ENCODE peak calls at places on chromosome 10, in seven cellular contexts. R is endothelial cell of umbilical vein, Q is psoas muscle, S is HL-60, F is AG09309, Y is brain microvascular endothelial cell, O is astrocyte. A is an unnamed sample.

GRCh38 chr10:32938554-32939061 is 19.4 kb downstream of the ITGB1 start:
- DNase-seq in R (no peak), Q (peak; percentile 61), S (no peak), F (no peak), Y (no peak), O (no peak), A (no peak)

GRCh38 chr10:37226524-37226923 is 101.1 kb downstream of the ANKRD30A start:
- DNase-seq in R (no peak), Q (no peak), S (no peak), F (no peak), Y (no peak), O (no peak), A (no peak)

GRCh38 chr10:60359066-60359465 is 30.6 kb downstream of the ANK3 start:
- DNase-seq in R (no peak), Q (no peak), S (no peak), F (no peak), Y (no peak), O (no peak), A (no peak)

GRCh38 chr10:127117125-127117524 is 79.3 kb downstream of the INSYN2A start:
- DNase-seq in R (peak; percentile 60), Q (no peak), S (no peak), F (no peak), Y (peak; percentile 64), O (peak; percentile 43), A (peak; percentile 14)

GRCh38 chr10:33006342-33006887 is 48.4 kb upstream of the ITGB1 start:
- DNase-seq in R (no peak), Q (no peak), S (no peak), F (no peak), Y (no peak), O (no peak), A (no peak)

GRCh38 chr10:115092555-115093285 is 445 bp upstream of the ATRNL1 start:
- DNase-seq in R (peak; percentile 22), Q (peak; percentile 50), S (no peak), F (peak; percentile 5), Y (peak; percentile 51), O (peak; percentile 18), A (no peak)

GRCh38 chr10:88062385-88062784 is 199.0 kb downstream of the PTEN start:
- DNase-seq in R (no peak), Q (no peak), S (no peak), F (no peak), Y (no peak), O (no peak), A (no peak)

GRCh38 chr10:75243426-75243825 is 7.7 kb upstream of the COMTD1 start:
- DNase-seq in R (no peak), Q (no peak), S (no peak), F (no peak), Y (no peak), O (no peak), A (no peak)

GRCh38 chr10:92810934-92811532 is 37.3 kb upstream of the EXOC6 start:
- DNase-seq in R (no peak), Q (no peak), S (no peak), F (no peak), Y (no peak), O (no peak), A (no peak)

GRCh38 chr10:71966046-71967004 is 2.1 kb downstream of the CHST3 start:
- DNase-seq in R (no peak), Q (no peak), S (no peak), F (no peak), Y (no peak), O (peak; percentile 60), A (no peak)

GRCh38 chr10:71756441-71757191 is 16.7 kb downstream of the VSIR start:
- DNase-seq in R (no peak), Q (no peak), S (no peak), F (peak; percentile 49), Y (no peak), O (no peak), A (no peak)

GRCh38 chr10:113776553-113776952 is 25.1 kb downstream of the PLEKHS1 start:
- DNase-seq in R (no peak), Q (no peak), S (no peak), F (no peak), Y (no peak), O (no peak), A (no peak)

GRCh38 chr10:116765549-116766162 is 23.3 kb upstream of the HSPA12A start:
- DNase-seq in R (peak; percentile 8), Q (no peak), S (no peak), F (no peak), Y (no peak), O (no peak), A (no peak)

GRCh38 chr10:3622427-3622826 is 162.6 kb downstream of the KLF6 start:
- DNase-seq in R (no peak), Q (no peak), S (no peak), F (no peak), Y (no peak), O (no peak), A (no peak)

GRCh38 chr10:98019784-98020183 is 10.6 kb downstream of the CRTAC1 start:
- DNase-seq in R (no peak), Q (no peak), S (no peak), F (no peak), Y (no peak), O (no peak), A (no peak)

GRCh38 chr10:49608166-49608758 is 1.8 kb upstream of the SLC18A3 start:
- DNase-seq in R (no peak), Q (peak; percentile 22), S (no peak), F (no peak), Y (no peak), O (no peak), A (no peak)

GRCh38 chr10:58435297-58435696 is 50.1 kb downstream of the TFAM start:
- DNase-seq in R (peak; percentile 23), Q (peak; percentile 53), S (no peak), F (peak; percentile 96), Y (peak; percentile 99), O (peak; percentile 100), A (peak; percentile 87)

GRCh38 chr10:29616542-29616941 is 18.2 kb downstream of the SVIL start:
- DNase-seq in R (no peak), Q (no peak), S (no peak), F (no peak), Y (no peak), O (no peak), A (no peak)

GRCh38 chr10:14553434-14553833 is 221.3 kb downstream of the FAM107B start:
- DNase-seq in R (no peak), Q (no peak), S (no peak), F (peak; percentile 37), Y (peak; percentile 59), O (peak; percentile 56), A (no peak)

GRCh38 chr10:75932921-75933320 is 501.5 kb downstream of the LRMDA start:
- DNase-seq in R (no peak), Q (no peak), S (no peak), F (no peak), Y (no peak), O (no peak), A (no peak)

GRCh38 chr10:22386396-22386928 is 41.2 kb downstream of the SPAG6 start:
- DNase-seq in R (no peak), Q (no peak), S (no peak), F (no peak), Y (no peak), O (no peak), A (no peak)

GRCh38 chr10:118704711-118705110 is 50.1 kb downstream of the CACUL1 start:
- DNase-seq in R (no peak), Q (no peak), S (no peak), F (no peak), Y (no peak), O (no peak), A (no peak)

DNA sequence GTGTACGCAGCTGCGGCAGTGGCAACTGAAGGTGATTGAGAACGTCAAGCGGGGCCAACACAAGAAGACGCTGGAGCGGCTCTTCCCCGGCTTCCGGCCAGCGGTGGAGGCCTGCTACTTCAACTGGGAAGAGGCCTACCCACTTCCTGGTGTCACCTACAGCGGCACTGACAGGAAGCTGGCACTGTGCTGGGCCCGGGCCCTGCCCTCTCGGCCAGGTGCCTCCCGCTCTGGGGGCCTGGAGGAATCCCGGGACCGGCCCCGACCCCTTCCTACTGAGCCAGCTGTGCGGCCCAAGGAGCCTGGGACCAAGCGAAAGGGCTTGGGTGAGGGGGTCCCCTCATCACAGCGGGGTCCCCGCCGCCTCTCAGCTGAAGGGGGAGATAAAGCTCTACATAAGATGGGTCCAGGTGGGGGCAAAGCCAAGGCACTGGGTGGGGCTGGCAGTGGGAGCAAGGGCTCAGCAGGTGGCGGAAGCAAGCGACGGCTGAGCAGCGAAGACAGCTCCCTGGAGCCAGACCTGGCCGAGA is 6.5 kb downstream of the ZSWIM8 start:
- DNase-seq in R (no peak), Q (no peak), S (no peak), F (no peak), Y (no peak), O (no peak), A (no peak)
- H3K4me3 ChIP-seq in R (no peak overlapping the region), Q (no peak overlapping the region), S (no peak overlapping the region), F (no peak overlapping the region), Y (no peak overlapping the region), O (no peak overlapping the region), A (no peak overlapping the region)

DNA sequence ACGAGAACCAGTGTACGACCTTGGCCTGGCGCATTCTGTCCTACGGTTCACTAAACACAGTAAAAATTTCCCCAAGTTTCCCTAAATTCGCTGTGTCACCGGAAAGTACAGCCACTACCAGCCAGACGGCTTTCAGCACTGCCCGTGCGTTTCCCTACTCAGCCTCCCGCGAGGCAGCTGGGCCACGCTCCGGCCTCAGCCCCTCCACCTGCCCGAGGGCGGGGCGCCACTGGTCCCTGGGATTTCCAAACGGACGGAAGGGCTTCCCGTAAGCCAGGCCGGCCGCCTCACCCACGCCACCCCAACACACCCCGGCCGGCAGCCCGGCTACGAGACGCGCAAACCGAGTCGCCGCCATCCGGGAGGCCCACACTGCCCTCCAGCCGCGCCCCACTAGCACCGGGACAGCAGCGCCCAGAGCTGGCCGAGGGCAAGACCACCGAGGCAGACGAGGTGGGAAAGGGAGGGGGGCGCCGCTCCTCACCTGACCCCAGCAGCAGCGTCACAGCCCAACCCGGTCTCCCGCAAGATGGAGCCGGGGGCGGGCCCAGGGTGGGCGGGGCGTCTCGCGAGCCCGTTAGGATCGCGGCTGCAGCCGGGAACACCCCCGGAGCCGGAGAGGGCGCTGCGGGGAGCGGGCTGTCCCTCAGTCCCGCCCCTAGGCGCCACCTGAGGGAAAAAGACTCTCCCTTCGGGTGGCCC is at the start of gene ANXA7:
- DNase-seq in R (peak; percentile 88), Q (peak; percentile 96), S (peak; percentile 63), F (peak; percentile 18), Y (peak; percentile 79), O (peak; percentile 63), A (peak; percentile 46)
- TF ChIP-seq CTCF in R (peak; percentile 57), Q (peak; percentile 21), S (no peak), F (no peak), Y (no peak), O (no peak), A (peak; percentile 27)

DNA sequence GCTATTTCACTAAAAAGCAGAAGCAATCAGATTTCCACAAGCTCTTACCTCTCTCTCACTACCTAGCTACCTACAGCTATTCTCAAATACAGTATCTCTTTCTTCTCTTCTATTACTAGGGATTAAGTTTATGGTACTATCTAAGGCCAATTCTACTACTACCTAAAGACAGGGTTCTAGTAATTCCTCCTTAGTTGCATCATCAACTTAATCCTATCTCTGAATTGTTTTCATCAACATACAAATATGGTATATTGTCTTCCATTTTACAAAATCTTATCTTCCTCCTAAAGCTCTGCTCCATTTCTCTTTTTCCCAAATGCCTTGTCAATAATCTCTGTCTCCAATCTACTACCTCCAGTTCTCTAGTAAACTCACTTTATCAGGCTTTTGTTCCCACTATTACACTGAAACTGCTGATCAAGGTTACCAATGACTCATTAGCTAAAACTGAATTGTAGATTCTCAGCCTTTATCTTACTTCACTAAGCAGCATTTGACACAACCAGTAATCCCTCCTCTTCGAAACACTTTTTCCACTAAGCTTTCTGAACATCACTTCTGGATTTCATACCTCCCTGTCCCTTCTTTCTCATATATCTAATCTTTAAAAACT is 28.3 kb downstream of the JMJD1C start:
- DNase-seq in R (peak; percentile 40), Q (no peak), S (no peak), F (no peak), Y (no peak), O (peak; percentile 70), A (peak; percentile 61)
- H3K4me3 ChIP-seq in R (no peak overlapping the region), Q (no peak overlapping the region), S (no peak overlapping the region), F (no peak overlapping the region), Y (no peak overlapping the region), O (no peak overlapping the region), A (no peak overlapping the region)

GRCh38 chr10:101710064-101710695 is 15.2 kb upstream of the FBXW4 start:
- DNase-seq in R (peak; percentile 36), Q (no peak), S (no peak), F (no peak), Y (no peak), O (peak; percentile 6), A (no peak)
- TF ChIP-seq CTCF in R (no peak), Q (peak; percentile 15), S (no peak), F (no peak), Y (peak; percentile 33), O (peak; percentile 4), A (no peak)

A was measured in retinal pigment epithelial cell.